ENCODE peak calls at places on chromosomes 6 and 20, in ten cellular contexts. One of them, this sample, is unnamed.

GRCh38 chr6:77470983-77471382 is 7.7 kb upstream of the HTR1B start:
- DNase-seq in AG08396: no peak
- DNase-seq in CD8-positive, alpha-beta T cell: no peak
- DNase-seq in type B pancreatic cell: no peak
- DNase-seq in HuH-7.5: no peak
- DNase-seq in non-pigmented ciliary epithelial cell: no peak
- DNase-seq in stimulated activated CD8-positive, alpha-beta memory T cell treated with anti-CD3 and anti-CD28 coated beads, Interleukin-4, amount 100 ng/mL, for 4 hours: no peak
- DNase-seq in NCI-H2227 treated with DMSO at 0.1 percent for 48 hours: no peak
- DNase-seq in stimulated activated CD4-positive, alpha-beta T cell treated with anti-CD3 and anti-CD28 coated beads, Interleukin-1b, Interleukin-23, amount 100 ng/mL, for 24 hours: no peak
- DNase-seq in activated CD4-positive, alpha-beta T cell treated with anti-CD3 and anti-CD28 coated beads for 1 hour: no peak
- DNase-seq in this sample: no peak

GRCh38 chr6:57173886-57174510 is 1.9 kb downstream of the BAG2 start:
- DNase-seq in non-pigmented ciliary epithelial cell: no peak
- DNase-seq in activated CD4-positive, alpha-beta T cell treated with anti-CD3 and anti-CD28 coated beads for 1 hour: no peak
- DNase-seq in HuH-7.5: no peak
- DNase-seq in CD8-positive, alpha-beta T cell: no peak
- DNase-seq in stimulated activated CD8-positive, alpha-beta memory T cell treated with anti-CD3 and anti-CD28 coated beads, Interleukin-4, amount 100 ng/mL, for 4 hours: no peak
- DNase-seq in type B pancreatic cell: no peak
- DNase-seq in NCI-H2227 treated with DMSO at 0.1 percent for 48 hours: no peak
- DNase-seq in stimulated activated CD4-positive, alpha-beta T cell treated with anti-CD3 and anti-CD28 coated beads, Interleukin-1b, Interleukin-23, amount 100 ng/mL, for 24 hours: no peak
- DNase-seq in AG08396: peak
- DNase-seq in this sample: no peak

GRCh38 chr6:7821426-7821825 is 89.2 kb downstream of the TXNDC5 start:
- DNase-seq in NCI-H2227 treated with DMSO at 0.1 percent for 48 hours: no peak
- DNase-seq in AG08396: no peak
- DNase-seq in non-pigmented ciliary epithelial cell: no peak
- DNase-seq in CD8-positive, alpha-beta T cell: no peak
- DNase-seq in activated CD4-positive, alpha-beta T cell treated with anti-CD3 and anti-CD28 coated beads for 1 hour: no peak
- DNase-seq in stimulated activated CD8-positive, alpha-beta memory T cell treated with anti-CD3 and anti-CD28 coated beads, Interleukin-4, amount 100 ng/mL, for 4 hours: no peak
- DNase-seq in HuH-7.5: no peak
- DNase-seq in type B pancreatic cell: no peak
- DNase-seq in stimulated activated CD4-positive, alpha-beta T cell treated with anti-CD3 and anti-CD28 coated beads, Interleukin-1b, Interleukin-23, amount 100 ng/mL, for 24 hours: no peak
- DNase-seq in this sample: no peak

GRCh38 chr6:20976391-20976790 is 442.1 kb downstream of the CDKAL1 start:
- DNase-seq in NCI-H2227 treated with DMSO at 0.1 percent for 48 hours: no peak
- DNase-seq in CD8-positive, alpha-beta T cell: no peak
- DNase-seq in type B pancreatic cell: no peak
- DNase-seq in stimulated activated CD4-positive, alpha-beta T cell treated with anti-CD3 and anti-CD28 coated beads, Interleukin-1b, Interleukin-23, amount 100 ng/mL, for 24 hours: no peak
- DNase-seq in non-pigmented ciliary epithelial cell: no peak
- DNase-seq in HuH-7.5: no peak
- DNase-seq in stimulated activated CD8-positive, alpha-beta memory T cell treated with anti-CD3 and anti-CD28 coated beads, Interleukin-4, amount 100 ng/mL, for 4 hours: no peak
- DNase-seq in activated CD4-positive, alpha-beta T cell treated with anti-CD3 and anti-CD28 coated beads for 1 hour: no peak
- DNase-seq in AG08396: no peak
- DNase-seq in this sample: no peak

GRCh38 chr6:29792123-29793035 is 35.2 kb upstream of the HLA-G start:
- DNase-seq in activated CD4-positive, alpha-beta T cell treated with anti-CD3 and anti-CD28 coated beads for 1 hour: peak
- DNase-seq in type B pancreatic cell: no peak
- DNase-seq in HuH-7.5: no peak
- DNase-seq in CD8-positive, alpha-beta T cell: peak
- DNase-seq in NCI-H2227 treated with DMSO at 0.1 percent for 48 hours: no peak
- DNase-seq in stimulated activated CD4-positive, alpha-beta T cell treated with anti-CD3 and anti-CD28 coated beads, Interleukin-1b, Interleukin-23, amount 100 ng/mL, for 24 hours: peak
- DNase-seq in non-pigmented ciliary epithelial cell: no peak
- DNase-seq in AG08396: peak
- DNase-seq in stimulated activated CD8-positive, alpha-beta memory T cell treated with anti-CD3 and anti-CD28 coated beads, Interleukin-4, amount 100 ng/mL, for 4 hours: peak
- DNase-seq in this sample: no peak

GRCh38 chr20:51190783-51191180 is 167.9 kb upstream of the KCNG1 start:
- DNase-seq in type B pancreatic cell: no peak
- DNase-seq in stimulated activated CD8-positive, alpha-beta memory T cell treated with anti-CD3 and anti-CD28 coated beads, Interleukin-4, amount 100 ng/mL, for 4 hours: no peak
- DNase-seq in non-pigmented ciliary epithelial cell: no peak
- DNase-seq in NCI-H2227 treated with DMSO at 0.1 percent for 48 hours: peak
- DNase-seq in AG08396: peak
- DNase-seq in CD8-positive, alpha-beta T cell: no peak
- DNase-seq in activated CD4-positive, alpha-beta T cell treated with anti-CD3 and anti-CD28 coated beads for 1 hour: no peak
- DNase-seq in HuH-7.5: no peak
- DNase-seq in stimulated activated CD4-positive, alpha-beta T cell treated with anti-CD3 and anti-CD28 coated beads, Interleukin-1b, Interleukin-23, amount 100 ng/mL, for 24 hours: no peak
- DNase-seq in this sample: no peak

GRCh38 chr6:37587776-37588744 is 88.4 kb upstream of the CCDC167 start:
- DNase-seq in stimulated activated CD8-positive, alpha-beta memory T cell treated with anti-CD3 and anti-CD28 coated beads, Interleukin-4, amount 100 ng/mL, for 4 hours: no peak
- DNase-seq in activated CD4-positive, alpha-beta T cell treated with anti-CD3 and anti-CD28 coated beads for 1 hour: no peak
- DNase-seq in stimulated activated CD4-positive, alpha-beta T cell treated with anti-CD3 and anti-CD28 coated beads, Interleukin-1b, Interleukin-23, amount 100 ng/mL, for 24 hours: no peak
- DNase-seq in HuH-7.5: no peak
- DNase-seq in CD8-positive, alpha-beta T cell: no peak
- DNase-seq in AG08396: no peak
- DNase-seq in non-pigmented ciliary epithelial cell: no peak
- DNase-seq in type B pancreatic cell: no peak
- DNase-seq in NCI-H2227 treated with DMSO at 0.1 percent for 48 hours: peak
- DNase-seq in this sample: no peak

GRCh38 chr6:48476257-48476656 is 365.3 kb upstream of the PTCHD4 start:
- DNase-seq in HuH-7.5: no peak
- DNase-seq in stimulated activated CD4-positive, alpha-beta T cell treated with anti-CD3 and anti-CD28 coated beads, Interleukin-1b, Interleukin-23, amount 100 ng/mL, for 24 hours: no peak
- DNase-seq in stimulated activated CD8-positive, alpha-beta memory T cell treated with anti-CD3 and anti-CD28 coated beads, Interleukin-4, amount 100 ng/mL, for 4 hours: no peak
- DNase-seq in type B pancreatic cell: no peak
- DNase-seq in NCI-H2227 treated with DMSO at 0.1 percent for 48 hours: no peak
- DNase-seq in AG08396: no peak
- DNase-seq in activated CD4-positive, alpha-beta T cell treated with anti-CD3 and anti-CD28 coated beads for 1 hour: no peak
- DNase-seq in non-pigmented ciliary epithelial cell: peak
- DNase-seq in CD8-positive, alpha-beta T cell: no peak
- DNase-seq in this sample: no peak

GRCh38 chr6:90403489-90404381 is 107.1 kb upstream of the BACH2 start:
- DNase-seq in CD8-positive, alpha-beta T cell: no peak
- DNase-seq in activated CD4-positive, alpha-beta T cell treated with anti-CD3 and anti-CD28 coated beads for 1 hour: no peak
- DNase-seq in stimulated activated CD4-positive, alpha-beta T cell treated with anti-CD3 and anti-CD28 coated beads, Interleukin-1b, Interleukin-23, amount 100 ng/mL, for 24 hours: no peak
- DNase-seq in type B pancreatic cell: no peak
- DNase-seq in AG08396: peak
- DNase-seq in non-pigmented ciliary epithelial cell: peak
- DNase-seq in stimulated activated CD8-positive, alpha-beta memory T cell treated with anti-CD3 and anti-CD28 coated beads, Interleukin-4, amount 100 ng/mL, for 4 hours: no peak
- DNase-seq in NCI-H2227 treated with DMSO at 0.1 percent for 48 hours: no peak
- DNase-seq in HuH-7.5: peak
- DNase-seq in this sample: no peak

GRCh38 chr6:145898376-145898775 is 65.8 kb downstream of the SHPRH start:
- DNase-seq in HuH-7.5: no peak
- DNase-seq in activated CD4-positive, alpha-beta T cell treated with anti-CD3 and anti-CD28 coated beads for 1 hour: no peak
- DNase-seq in stimulated activated CD4-positive, alpha-beta T cell treated with anti-CD3 and anti-CD28 coated beads, Interleukin-1b, Interleukin-23, amount 100 ng/mL, for 24 hours: no peak
- DNase-seq in CD8-positive, alpha-beta T cell: no peak
- DNase-seq in non-pigmented ciliary epithelial cell: no peak
- DNase-seq in AG08396: no peak
- DNase-seq in type B pancreatic cell: no peak
- DNase-seq in stimulated activated CD8-positive, alpha-beta memory T cell treated with anti-CD3 and anti-CD28 coated beads, Interleukin-4, amount 100 ng/mL, for 4 hours: no peak
- DNase-seq in NCI-H2227 treated with DMSO at 0.1 percent for 48 hours: no peak
- DNase-seq in this sample: no peak

GRCh38 chr6:104995989-104996617 is 39.2 kb downstream of the LIN28B start:
- DNase-seq in AG08396: peak
- DNase-seq in stimulated activated CD4-positive, alpha-beta T cell treated with anti-CD3 and anti-CD28 coated beads, Interleukin-1b, Interleukin-23, amount 100 ng/mL, for 24 hours: no peak
- DNase-seq in stimulated activated CD8-positive, alpha-beta memory T cell treated with anti-CD3 and anti-CD28 coated beads, Interleukin-4, amount 100 ng/mL, for 4 hours: no peak
- DNase-seq in activated CD4-positive, alpha-beta T cell treated with anti-CD3 and anti-CD28 coated beads for 1 hour: no peak
- DNase-seq in type B pancreatic cell: no peak
- DNase-seq in HuH-7.5: no peak
- DNase-seq in CD8-positive, alpha-beta T cell: no peak
- DNase-seq in NCI-H2227 treated with DMSO at 0.1 percent for 48 hours: no peak
- DNase-seq in non-pigmented ciliary epithelial cell: peak
- DNase-seq in this sample: no peak

GRCh38 chr6:32664827-32665362 is 1.6 kb downstream of the HLA-DQB1 start:
- DNase-seq in NCI-H2227 treated with DMSO at 0.1 percent for 48 hours: no peak
- DNase-seq in activated CD4-positive, alpha-beta T cell treated with anti-CD3 and anti-CD28 coated beads for 1 hour: peak
- DNase-seq in HuH-7.5: no peak
- DNase-seq in CD8-positive, alpha-beta T cell: peak
- DNase-seq in type B pancreatic cell: no peak
- DNase-seq in non-pigmented ciliary epithelial cell: no peak
- DNase-seq in stimulated activated CD8-positive, alpha-beta memory T cell treated with anti-CD3 and anti-CD28 coated beads, Interleukin-4, amount 100 ng/mL, for 4 hours: no peak
- DNase-seq in AG08396: no peak
- DNase-seq in stimulated activated CD4-positive, alpha-beta T cell treated with anti-CD3 and anti-CD28 coated beads, Interleukin-1b, Interleukin-23, amount 100 ng/mL, for 24 hours: no peak
- DNase-seq in this sample: no peak

GRCh38 chr20:53214392-53214791 is 242.2 kb downstream of the TSHZ2 start:
- DNase-seq in activated CD4-positive, alpha-beta T cell treated with anti-CD3 and anti-CD28 coated beads for 1 hour: no peak
- DNase-seq in AG08396: no peak
- DNase-seq in type B pancreatic cell: no peak
- DNase-seq in CD8-positive, alpha-beta T cell: no peak
- DNase-seq in stimulated activated CD4-positive, alpha-beta T cell treated with anti-CD3 and anti-CD28 coated beads, Interleukin-1b, Interleukin-23, amount 100 ng/mL, for 24 hours: no peak
- DNase-seq in HuH-7.5: no peak
- DNase-seq in NCI-H2227 treated with DMSO at 0.1 percent for 48 hours: no peak
- DNase-seq in non-pigmented ciliary epithelial cell: no peak
- DNase-seq in stimulated activated CD8-positive, alpha-beta memory T cell treated with anti-CD3 and anti-CD28 coated beads, Interleukin-4, amount 100 ng/mL, for 4 hours: no peak
- DNase-seq in this sample: no peak

This sample was measured in GM18507.